ENCODE peak calls at places on chromosomes 6 and 20, in ten cellular contexts. X is ascending aorta; Q is MM.1S; V is NCI-H1694 treated with DMSO at 0.1 percent for 48 hours; Z is AG04450; W is activated CD4-positive, CD25-positive, alpha-beta regulatory T cell; U is BJ; N is H4; G is stimulated activated naive CD4-positive, alpha-beta T cell; E is stimulated activated CD4-positive, alpha-beta T cell treated with anti-CD3 and anti-CD28 coated beads, Interleukin-12 subunit alpha, Interleukin-12 subunit beta, amount 100 ng/mL, for 48 hours. M is an unnamed sample.

GRCh38 chr6:167207527-167207926 is 49.7 kb upstream of the GPR31 start:
- DNase-seq in X (no peak), Q (no peak), V (no peak), Z (no peak), W (no peak), U (no peak), N (no peak), G (no peak), E (no peak), M (no peak)

GRCh38 chr6:51932956-51933355 is 154.5 kb downstream of the PKHD1 start:
- DNase-seq in X (no peak), Q (no peak), V (no peak), Z (no peak), W (no peak), U (no peak), N (no peak), G (no peak), E (no peak), M (no peak)

GRCh38 chr20:42134265-42135098 is 516.3 kb upstream of the CHD6 start:
- DNase-seq in X (no peak), Q (no peak), V (no peak), Z (no peak), W (no peak), U (no peak), N (no peak), G (no peak), E (no peak), M (no peak)

GRCh38 chr20:10752206-10752605 is 78.4 kb upstream of the JAG1 start:
- DNase-seq in X (no peak), Q (no peak), V (no peak), Z (no peak), W (no peak), U (no peak), N (no peak), G (no peak), E (no peak), M (no peak)

GRCh38 chr6:25295651-25296050 is 16.5 kb downstream of the CARMIL1 start:
- DNase-seq in X (no peak), Q (no peak), V (no peak), Z (no peak), W (no peak), U (no peak), N (no peak), G (no peak), E (no peak), M (no peak)

GRCh38 chr6:38404355-38404754 is 235.4 kb downstream of the BTBD9 start:
- DNase-seq in X (no peak), Q (no peak), V (no peak), Z (no peak), W (no peak), U (no peak), N (no peak), G (no peak), E (no peak), M (no peak)

GRCh38 chr6:88349511-88349910 is 183.4 kb upstream of the CNR1 start:
- DNase-seq in X (no peak), Q (no peak), V (no peak), Z (no peak), W (no peak), U (no peak), N (no peak), G (no peak), E (no peak), M (no peak)

GRCh38 chr6:24501914-24502313 is 7.1 kb downstream of the ALDH5A1 start:
- DNase-seq in X (no peak), Q (no peak), V (no peak), Z (no peak), W (no peak), U (no peak), N (no peak), G (no peak), E (no peak), M (no peak)

GRCh38 chr20:1998193-1998520 is 4.3 kb upstream of the PDYN start:
- DNase-seq in X (no peak), Q (no peak), V (no peak), Z (no peak), W (no peak), U (no peak), N (no peak), G (no peak), E (no peak), M (no peak)

GRCh38 chr20:40882173-40882572 is 146.4 kb upstream of the TOP1 start:
- DNase-seq in X (no peak), Q (no peak), V (no peak), Z (no peak), W (no peak), U (no peak), N (no peak), G (peak), E (no peak), M (no peak)

GRCh38 chr6:163284151-163284550 is 130.4 kb upstream of the QKI start:
- DNase-seq in X (no peak), Q (no peak), V (no peak), Z (no peak), W (no peak), U (no peak), N (no peak), G (no peak), E (no peak), M (no peak)

GRCh38 chr6:16305788-16306187 is 67.4 kb downstream of the GMPR start:
- DNase-seq in X (no peak), Q (no peak), V (no peak), Z (no peak), W (no peak), U (no peak), N (no peak), G (no peak), E (no peak), M (no peak)

GRCh38 chr20:38350879-38351775 is 4.8 kb downstream of the LBP start:
- DNase-seq in X (no peak), Q (no peak), V (no peak), Z (no peak), W (no peak), U (no peak), N (no peak), G (no peak), E (no peak), M (no peak)

GRCh38 chr6:72461144-72461543 is 160.7 kb upstream of the KCNQ5 start:
- DNase-seq in X (no peak), Q (peak), V (no peak), Z (peak), W (no peak), U (peak), N (peak), G (no peak), E (no peak), M (no peak)

GRCh38 chr20:41162396-41162795 is 25.1 kb downstream of the PLCG1 start:
- DNase-seq in X (no peak), Q (no peak), V (no peak), Z (no peak), W (no peak), U (no peak), N (no peak), G (no peak), E (no peak), M (no peak)

GRCh38 chr6:13307508-13307995 is 20.8 kb downstream of the TBC1D7 start:
- DNase-seq in X (no peak), Q (no peak), V (no peak), Z (no peak), W (no peak), U (no peak), N (no peak), G (no peak), E (no peak), M (no peak)

GRCh38 chr6:90146024-90146423 is 150.6 kb downstream of the BACH2 start:
- DNase-seq in X (no peak), Q (no peak), V (no peak), Z (no peak), W (no peak), U (no peak), N (no peak), G (no peak), E (no peak), M (no peak)

GRCh38 chr6:53322188-53323029 is 26.3 kb downstream of the ELOVL5 start:
- DNase-seq in X (no peak), Q (no peak), V (no peak), Z (no peak), W (no peak), U (no peak), N (no peak), G (no peak), E (no peak), M (no peak)

GRCh38 chr20:13821876-13822275 is 37.0 kb downstream of the NDUFAF5 start:
- DNase-seq in X (no peak), Q (no peak), V (no peak), Z (no peak), W (no peak), U (peak), N (no peak), G (no peak), E (no peak), M (no peak)

GRCh38 chr6:43957273-43957672 is 170.0 kb downstream of the MRPL14 start:
- DNase-seq in X (no peak), Q (no peak), V (no peak), Z (no peak), W (no peak), U (no peak), N (no peak), G (no peak), E (no peak), M (no peak)

GRCh38 chr6:46997646-46998045 is 44.5 kb downstream of the ADGRF1 start:
- DNase-seq in X (no peak), Q (no peak), V (no peak), Z (no peak), W (no peak), U (no peak), N (no peak), G (no peak), E (no peak), M (no peak)

GRCh38 chr20:8200220-8200619 is 68.2 kb downstream of the PLCB1 start:
- DNase-seq in X (no peak), Q (no peak), V (no peak), Z (no peak), W (no peak), U (no peak), N (no peak), G (no peak), E (no peak), M (no peak)

GRCh38 chr6:143616741-143617140 is 61.0 kb upstream of the PHACTR2 start:
- DNase-seq in X (no peak), Q (no peak), V (no peak), Z (no peak), W (no peak), U (no peak), N (no peak), G (no peak), E (no peak), M (no peak)

GRCh38 chr6:56526860-56527544 is 115.7 kb downstream of the DST start:
- DNase-seq in X (no peak), Q (no peak), V (no peak), Z (no peak), W (no peak), U (no peak), N (no peak), G (no peak), E (no peak), M (no peak)

GRCh38 chr6:129969064-129969463 is 49.3 kb upstream of the L3MBTL3 start:
- DNase-seq in X (no peak), Q (no peak), V (no peak), Z (no peak), W (no peak), U (no peak), N (no peak), G (no peak), E (no peak), M (no peak)

GRCh38 chr6:71510057-71510713 is 221.6 kb downstream of the OGFRL1 start:
- DNase-seq in X (no peak), Q (peak), V (peak), Z (peak), W (no peak), U (peak), N (peak), G (no peak), E (no peak), M (no peak)

GRCh38 chr6:3286641-3287171 is 28.0 kb downstream of the PSMG4 start:
- DNase-seq in X (no peak), Q (no peak), V (no peak), Z (no peak), W (no peak), U (no peak), N (no peak), G (no peak), E (no peak), M (no peak)

GRCh38 chr6:53347250-53347920 is 1.4 kb downstream of the ELOVL5 start:
- DNase-seq in X (no peak), Q (peak), V (no peak), Z (no peak), W (no peak), U (no peak), N (no peak), G (peak), E (no peak), M (no peak)

GRCh38 chr6:15474196-15474595 is 188.6 kb downstream of the DTNBP1 start:
- DNase-seq in X (no peak), Q (no peak), V (no peak), Z (no peak), W (no peak), U (no peak), N (no peak), G (no peak), E (no peak), M (no peak)

GRCh38 chr20:4552075-4552474 is 169.6 kb upstream of the PRND start:
- DNase-seq in X (no peak), Q (no peak), V (no peak), Z (no peak), W (no peak), U (no peak), N (no peak), G (no peak), E (no peak), M (no peak)

GRCh38 chr6:26183581-26184408 is 96.6 kb downstream of the HFE start:
- DNase-seq in X (no peak), Q (peak), V (no peak), Z (peak), W (no peak), U (peak), N (no peak), G (peak), E (peak), M (peak)

GRCh38 chr20:19193349-19193748 is 19.1 kb upstream of the SLC24A3 start:
- DNase-seq in X (no peak), Q (no peak), V (no peak), Z (no peak), W (no peak), U (no peak), N (no peak), G (no peak), E (no peak), M (no peak)